ENCODE peak calls at places on chromosomes 16 and 17, in four cellular contexts. A is lung, D is left lung, H is cardiac muscle cell. J is an unnamed sample. For H3K27me3, the result is how much of the 10 kb centered on the place peaks cover.

GRCh38 chr16:22018559-22018958 is 10.6 kb downstream of the MOSMO start:
- DNase-seq in D (no peak), H (no peak), A (no peak), J (no peak)

GRCh38 chr17:4405038-4405669 is 28.6 kb upstream of the SPNS3 start:
- DNase-seq in H (no peak), A (no peak), D (no peak), J (no peak)

GRCh38 chr17:1695365-1695764 is 10.7 kb upstream of the PRPF8 start:
- DNase-seq in D (no peak), H (no peak), A (no peak), J (no peak)

GRCh38 chr17:69287168-69287567 is 39.8 kb downstream of the ABCA5 start:
- DNase-seq in D (no peak), H (no peak), A (no peak), J (no peak)

GRCh38 chr17:57892820-57893595 is 43.2 kb upstream of the MRPS23 start:
- DNase-seq in H (peak), D (peak), A (peak), J (no peak)

GRCh38 chr17:81534157-81535006 is 6.2 kb downstream of the FSCN2 start:
- DNase-seq in A (no peak), H (no peak), D (no peak), J (no peak)

GRCh38 chr17:15432807-15433547 is 34.4 kb downstream of the CDRT4 start:
- DNase-seq in D (no peak), A (no peak), H (peak), J (no peak)

GRCh38 chr17:45742251-45742650 is 41.9 kb upstream of the CRHR1 start:
- DNase-seq in D (no peak), H (no peak), A (no peak), J (no peak)

GRCh38 chr17:71494045-71494444 is 626.8 kb upstream of the SOX9 start:
- DNase-seq in D (no peak), A (no peak), H (peak), J (no peak)

GRCh38 chr17:7887482-7888183 is 956 bp upstream of the CHD3 start:
- DNase-seq in A (peak), D (peak), H (peak), J (peak)
- H3K27ac ChIP-seq in A (peak), D (peak), H (peak), J (peak)

DNA sequence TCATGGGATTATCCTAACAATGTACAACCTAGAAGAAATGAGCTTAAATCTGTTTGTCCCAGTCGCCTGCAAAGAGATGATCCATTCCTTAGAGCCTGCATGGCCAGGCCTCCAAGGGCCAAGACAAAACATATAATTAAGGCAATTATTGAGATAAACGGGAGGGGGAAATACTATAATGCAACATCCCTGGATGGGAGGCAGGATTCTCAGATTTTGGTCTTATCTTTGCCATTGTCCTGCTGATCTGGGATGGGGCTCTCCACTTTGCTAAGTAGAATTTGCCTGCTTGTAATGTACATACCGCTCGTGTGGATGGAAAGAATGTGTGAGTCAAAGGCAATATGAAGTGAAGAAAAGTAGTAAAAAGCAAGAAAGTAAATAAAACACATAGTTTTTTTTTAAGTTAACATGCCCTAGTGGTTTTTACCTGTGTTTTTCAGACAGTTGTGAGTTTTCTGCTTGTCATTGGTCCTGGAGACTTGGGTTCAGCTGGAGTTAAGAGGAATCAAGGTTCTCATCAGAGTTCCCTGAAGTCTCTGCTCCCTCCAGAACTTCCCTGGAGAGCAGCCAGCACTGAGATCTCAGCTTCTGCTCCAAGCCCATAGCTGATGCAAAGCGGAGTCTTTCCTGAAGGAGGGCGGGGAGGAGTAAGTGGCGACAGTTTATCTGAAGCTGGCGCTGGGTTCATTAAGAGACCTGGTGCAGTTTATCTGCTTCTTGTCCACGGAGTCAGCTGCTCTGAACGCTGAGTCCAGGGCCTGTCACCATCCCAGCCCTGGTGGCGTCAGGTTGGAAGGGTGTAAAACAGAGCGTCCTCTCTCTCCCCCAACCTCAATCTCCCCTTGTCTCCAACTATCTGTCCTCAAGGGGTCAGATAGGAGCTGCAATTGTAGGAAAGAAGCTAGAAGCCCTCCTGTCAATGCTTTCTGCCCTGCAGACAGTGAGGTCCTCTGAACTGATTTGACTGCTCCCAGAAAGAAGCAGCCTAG is 30.1 kb downstream of the HOXB1 start:
- DNase-seq in A (no peak), H (peak), D (no peak), J (no peak)
- H3K4me3 ChIP-seq in A (no peak), H (no peak), D (no peak), J (no peak)

GRCh38 chr17:38613525-38613980 is 7.8 kb upstream of the SRCIN1 start:
- DNase-seq in A (no peak), H (no peak), D (no peak), J (no peak)
- H3K27me3 ChIP-seq in A (under half), H (under half), D (half or more), J (under half)

GRCh38 chr16:30394603-30395154 is 541 bp upstream of the ZNF48 start:
- DNase-seq in A (no peak), D (no peak), H (peak), J (no peak)
- H3K27ac ChIP-seq in A (peak), D (peak), H (peak), J (peak)